ENCODE peak calls at places on chromosome 9, in five cellular contexts. H is substantia nigra, G is WTC11, Z is lower leg skin, E is fibroblast of mammary gland. D is an unnamed sample.

GRCh38 chr9:123196124-123196523 is 72.3 kb downstream of the STRBP start:
- DNase-seq in Z (no peak), E (no peak), H (no peak), G (no peak), D (no peak)

GRCh38 chr9:1462626-1463308 is 412.6 kb downstream of the DMRT2 start:
- DNase-seq in G (no peak), H (no peak), Z (no peak), E (no peak), D (no peak)

GRCh38 chr9:74865177-74865576 is 22.5 kb downstream of the TRPM6 start:
- DNase-seq in H (no peak), E (no peak), G (no peak), Z (no peak), D (no peak)

GRCh38 chr9:79166005-79166404 is 405.8 kb upstream of the TLE4 start:
- DNase-seq in E (peak), H (no peak), Z (no peak), G (no peak), D (no peak)

GRCh38 chr9:85142461-85143401 is 473.2 kb downstream of the NTRK2 start:
- DNase-seq in H (no peak), G (no peak), Z (peak), E (peak), D (no peak)

GRCh38 chr9:118522093-118523028 is 818.2 kb downstream of the TLR4 start:
- DNase-seq in Z (no peak), E (peak), H (peak), G (peak), D (no peak)

GRCh38 chr9:79471577-79472543 is 99.9 kb upstream of the TLE4 start:
- DNase-seq in E (peak), G (peak), H (peak), Z (peak), D (no peak)

GRCh38 chr9:6433405-6433804 is 20.4 kb downstream of the UHRF2 start:
- DNase-seq in E (peak), H (no peak), G (no peak), Z (no peak), D (no peak)

GRCh38 chr9:127309715-127310114 is 45.1 kb downstream of the GARNL3 start:
- DNase-seq in E (no peak), H (no peak), Z (no peak), G (no peak), D (peak)

GRCh38 chr9:92962303-92962649 is 15.0 kb downstream of the FGD3 start:
- DNase-seq in Z (peak), H (no peak), G (no peak), E (no peak), D (no peak)

GRCh38 chr9:77534376-77535057 is 113.6 kb downstream of the GNA14 start:
- DNase-seq in G (peak), Z (no peak), H (peak), E (no peak), D (no peak)

GRCh38 chr9:107638496-107638895 is 148.9 kb upstream of the KLF4 start:
- DNase-seq in E (peak), H (no peak), Z (no peak), G (no peak), D (no peak)

GRCh38 chr9:135673941-135674340 is 10.8 kb downstream of the LCN9 start:
- DNase-seq in E (no peak), G (no peak), H (no peak), Z (no peak), D (no peak)

GRCh38 chr9:16499866-16500265 is 370.6 kb downstream of the BNC2 start:
- DNase-seq in H (no peak), E (no peak), Z (no peak), G (no peak), D (no peak)

GRCh38 chr9:70987986-70988385 is 133.4 kb downstream of the TRPM3 start:
- DNase-seq in H (no peak), E (peak), G (no peak), Z (no peak), D (no peak)

GRCh38 chr9:93181672-93182435 is 2.1 kb upstream of the WNK2 start:
- DNase-seq in E (no peak), G (no peak), Z (no peak), H (no peak), D (no peak)

GRCh38 chr9:88339322-88339721 is 48.9 kb upstream of the SPIN1 start:
- DNase-seq in H (no peak), Z (no peak), E (no peak), G (no peak), D (no peak)

GRCh38 chr9:130276121-130276520 is 10.6 kb downstream of the HMCN2 start:
- DNase-seq in G (no peak), E (peak), H (no peak), Z (no peak), D (no peak)

GRCh38 chr9:112271466-112272098 is 61.8 kb downstream of the PTBP3 start:
- DNase-seq in G (no peak), H (no peak), Z (no peak), E (peak), D (no peak)

GRCh38 chr9:107975426-107976010 is 485.9 kb upstream of the KLF4 start:
- DNase-seq in Z (no peak), G (no peak), H (no peak), E (no peak), D (no peak)

GRCh38 chr9:99180199-99180598 is 41.5 kb downstream of the ALG2 start:
- DNase-seq in G (no peak), E (no peak), Z (no peak), H (no peak), D (no peak)

GRCh38 chr9:6133346-6134063 is 82.1 kb upstream of the IL33 start:
- DNase-seq in H (no peak), Z (no peak), G (no peak), E (peak), D (no peak)

GRCh38 chr9:22056402-22056801 is 47.3 kb upstream of the CDKN2B start:
- DNase-seq in Z (no peak), E (no peak), H (no peak), G (no peak), D (peak)